ENCODE peak calls at places on chromosome 5, in six cellular contexts. K is LoVo, Z is fibroblast of the conjunctiva, C is AG09309, L is astrocyte of the spinal cord, A is progenitor cell of endocrine pancreas. S is an unnamed sample.

GRCh38 chr5:34903260-34903659 is 12.0 kb downstream of the RAD1 start:
- DNase-seq in K (no peak), Z (no peak), C (no peak), L (no peak), A (no peak), S (no peak)

GRCh38 chr5:107476783-107477182 is 194.0 kb downstream of the EFNA5 start:
- DNase-seq in K (no peak), Z (no peak), C (no peak), L (no peak), A (no peak), S (peak; percentile 34)

GRCh38 chr5:53884844-53885243 is 324.4 kb downstream of the NDUFS4 start:
- DNase-seq in K (peak; percentile 9), Z (no peak), C (no peak), L (peak; percentile 6), A (no peak), S (no peak)

GRCh38 chr5:71533142-71533541 is 54.0 kb upstream of the MCCC2 start:
- DNase-seq in K (no peak), Z (peak; percentile 43), C (no peak), L (peak; percentile 14), A (no peak), S (no peak)

GRCh38 chr5:74490814-74491213 is 149.7 kb downstream of the ENC1 start:
- DNase-seq in K (no peak), Z (no peak), C (no peak), L (no peak), A (no peak), S (no peak)

GRCh38 chr5:33441241-33441844 is 578 bp downstream of the TARS1 start:
- DNase-seq in K (peak; percentile 81), Z (peak; percentile 73), C (no peak), L (no peak), A (no peak), S (no peak)

GRCh38 chr5:140882591-140882899 is 621 bp downstream of the PCDHA13 start:
- DNase-seq in K (no peak), Z (no peak), C (no peak), L (no peak), A (no peak), S (no peak)

GRCh38 chr5:108122701-108123100 is 259.2 kb downstream of the FBXL17 start:
- DNase-seq in K (no peak), Z (no peak), C (no peak), L (no peak), A (no peak), S (peak; percentile 39)

GRCh38 chr5:113087994-113088519 is 111.5 kb downstream of the DCP2 start:
- DNase-seq in K (no peak), Z (no peak), C (no peak), L (no peak), A (no peak), S (no peak)

GRCh38 chr5:91288117-91288516 is 95.0 kb downstream of the ARRDC3 start:
- DNase-seq in K (no peak), Z (peak; percentile 56), C (peak; percentile 33), L (peak; percentile 79), A (no peak), S (no peak)

GRCh38 chr5:171336486-171337206 is 27.6 kb downstream of the TLX3 start:
- DNase-seq in K (peak; percentile 56), Z (peak; percentile 53), C (peak; percentile 21), L (peak; percentile 58), A (no peak), S (peak; percentile 8)

GRCh38 chr5:180742727-180743126 is 2.9 kb upstream of the OR2Y1 start:
- DNase-seq in K (no peak), Z (no peak), C (no peak), L (no peak), A (no peak), S (no peak)

GRCh38 chr5:30279237-30279636 is 914.2 kb upstream of the CDH6 start:
- DNase-seq in K (no peak), Z (peak; percentile 1), C (no peak), L (peak; percentile 88), A (no peak), S (peak; percentile 48)